ENCODE peak calls at places on chromosomes 5 and 9, in nine cellular contexts. D is Karpas-422, J is HCT116, V is PC-9, G is hepatocyte, L is SK-N-SH, K is GM23248, E is PC-3, C is MM.1S. R is an unnamed sample.

GRCh38 chr9:131641618-131642495 is 96.5 kb downstream of the PRRT1B start:
- DNase-seq in D (no peak), J (no peak), V (no peak), G (peak; percentile 85), L (no peak), K (no peak), E (no peak), C (no peak), R (no peak)

GRCh38 chr5:176565760-176566288 is 16.7 kb downstream of the CDHR2 start:
- DNase-seq in D (no peak), J (no peak), V (no peak), G (no peak), L (no peak), K (no peak), E (no peak), C (no peak), R (no peak)

GRCh38 chr5:139394654-139395566 is at the start of gene PROB1:
- DNase-seq in D (no peak), J (no peak), V (no peak), G (no peak), L (no peak), K (peak; percentile 47), E (no peak), C (no peak), R (no peak)

GRCh38 chr5:180470966-180471582 is 23.1 kb upstream of the CNOT6 start:
- DNase-seq in D (peak; percentile 82), J (peak; percentile 32), V (peak; percentile 63), G (peak; percentile 77), L (peak; percentile 87), K (peak; percentile 68), E (peak; percentile 61), C (peak; percentile 17), R (peak; percentile 62)

GRCh38 chr9:33452828-33453271 is 5.5 kb upstream of the AQP3 start:
- DNase-seq in D (peak; percentile 81), J (peak; percentile 63), V (peak; percentile 72), G (peak; percentile 89), L (peak; percentile 76), K (peak; percentile 89), E (peak; percentile 86), C (no peak), R (peak; percentile 77)

GRCh38 chr5:163915481-163915961 is 410.1 kb downstream of the MAT2B start:
- DNase-seq in D (peak; percentile 88), J (no peak), V (no peak), G (peak; percentile 11), L (no peak), K (no peak), E (peak; percentile 12), C (peak; percentile 56), R (peak; percentile 93)

GRCh38 chr5:156934450-156935211 is 28.4 kb downstream of the TIMD4 start:
- DNase-seq in D (peak; percentile 63), J (peak; percentile 7), V (no peak), G (peak; percentile 38), L (peak; percentile 36), K (peak; percentile 30), E (peak; percentile 9), C (peak; percentile 76), R (peak; percentile 87)

GRCh38 chr9:69637801-69638200 is 34.4 kb downstream of the APBA1 start:
- DNase-seq in D (no peak), J (no peak), V (no peak), G (no peak), L (no peak), K (peak; percentile 85), E (peak; percentile 26), C (no peak), R (no peak)

GRCh38 chr9:105887679-105888078 is 193.3 kb downstream of the TMEM38B start:
- DNase-seq in D (no peak), J (no peak), V (no peak), G (no peak), L (no peak), K (no peak), E (no peak), C (peak; percentile 36), R (no peak)

GRCh38 chr5:112063878-112064615 is 307.1 kb upstream of the NREP start:
- DNase-seq in D (no peak), J (no peak), V (no peak), G (no peak), L (peak; percentile 21), K (no peak), E (no peak), C (no peak), R (no peak)

GRCh38 chr5:113330533-113331200 is 104.1 kb downstream of the TSSK1B start:
- DNase-seq in D (peak; percentile 86), J (peak; percentile 54), V (no peak), G (peak; percentile 63), L (peak; percentile 40), K (peak; percentile 78), E (peak; percentile 74), C (peak; percentile 81), R (peak; percentile 61)

GRCh38 chr9:22170162-22170932 is 161.2 kb upstream of the CDKN2B start:
- DNase-seq in D (peak; percentile 39), J (no peak), V (no peak), G (no peak), L (no peak), K (peak; percentile 72), E (peak; percentile 78), C (no peak), R (no peak)

GRCh38 chr5:88787856-88788255 is 95.1 kb downstream of the MEF2C start:
- DNase-seq in D (no peak), J (no peak), V (no peak), G (no peak), L (no peak), K (peak; percentile 21), E (peak; percentile 81), C (no peak), R (no peak)

GRCh38 chr9:131420913-131421312 is 27.0 kb downstream of the PRRC2B start:
- DNase-seq in D (no peak), J (no peak), V (no peak), G (peak; percentile 44), L (peak; percentile 44), K (peak; percentile 76), E (no peak), C (no peak), R (no peak)

GRCh38 chr9:15146121-15146820 is 160.7 kb downstream of the TTC39B start:
- DNase-seq in D (no peak), J (no peak), V (no peak), G (no peak), L (no peak), K (no peak), E (no peak), C (no peak), R (no peak)

GRCh38 chr9:92048924-92049625 is 66.1 kb downstream of the SPTLC1 start:
- DNase-seq in D (no peak), J (no peak), V (no peak), G (peak; percentile 47), L (no peak), K (no peak), E (no peak), C (no peak), R (no peak)

GRCh38 chr5:158660726-158661125 is 439.0 kb downstream of the EBF1 start:
- DNase-seq in D (no peak), J (no peak), V (no peak), G (no peak), L (no peak), K (peak; percentile 86), E (no peak), C (no peak), R (no peak)
- H3K9me3 ChIP-seq in D (no peaks in the 10 kb centered on the region), J (no peaks in the 10 kb centered on the region), V (no peaks in the 10 kb centered on the region), G (peaks cover 4% of the 10 kb centered on the region), L (no peaks in the 10 kb centered on the region), K (no peaks in the 10 kb centered on the region), E (no peaks in the 10 kb centered on the region), C (no peaks in the 10 kb centered on the region), R (peaks cover 7% of the 10 kb centered on the region)

DNA sequence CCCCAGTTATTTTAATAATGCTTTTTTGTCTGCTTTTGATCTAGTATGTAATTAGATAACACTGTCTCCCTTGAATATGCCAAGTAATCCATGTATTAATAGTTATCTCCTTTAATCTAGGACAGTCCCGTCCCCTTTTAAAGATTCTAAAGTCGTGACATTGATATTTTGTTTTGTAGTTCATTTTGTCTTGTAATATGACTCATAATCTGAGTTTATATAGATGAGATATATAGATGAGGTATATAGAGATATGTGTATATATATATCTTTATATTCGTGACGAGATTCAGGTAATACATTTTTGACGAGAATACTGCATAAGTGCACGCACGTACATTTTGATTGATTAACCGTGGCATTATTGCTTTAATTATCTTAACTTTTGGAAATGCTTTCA is 1.6 kb downstream of the SREK1 start:
- DNase-seq in D (no peak), J (no peak), V (no peak), G (no peak), L (no peak), K (no peak), E (no peak), C (no peak), R (no peak)
- H3K4me1 ChIP-seq in D (peaks cover 24% of the 10 kb centered on the region), J (peaks cover 19% of the 10 kb centered on the region), V (peaks cover 31% of the 10 kb centered on the region), G (peaks cover 24% of the 10 kb centered on the region), L (peaks cover 14% of the 10 kb centered on the region), K (peaks cover 30% of the 10 kb centered on the region), E (no peaks in the 10 kb centered on the region), C (peaks cover 20% of the 10 kb centered on the region), R (peaks cover 21% of the 10 kb centered on the region)

GRCh38 chr9:97577051-97577450 is 56.1 kb downstream of the TSTD2 start:
- DNase-seq in D (no peak), J (no peak), V (no peak), G (no peak), L (no peak), K (no peak), E (no peak), C (no peak), R (no peak)
- H3K9me2 ChIP-seq in D (no peaks in the 10 kb centered on the region), J (no peaks in the 10 kb centered on the region), V (no peaks in the 10 kb centered on the region), G (no peaks in the 10 kb centered on the region), L (no peaks in the 10 kb centered on the region), K (no peaks in the 10 kb centered on the region), E (no peaks in the 10 kb centered on the region), C (no peaks in the 10 kb centered on the region), R (no peaks in the 10 kb centered on the region)

GRCh38 chr9:111548623-111549022 is 23.6 kb downstream of the ZNF483 start:
- DNase-seq in D (no peak), J (no peak), V (no peak), G (no peak), L (no peak), K (no peak), E (no peak), C (no peak), R (no peak)

DNA sequence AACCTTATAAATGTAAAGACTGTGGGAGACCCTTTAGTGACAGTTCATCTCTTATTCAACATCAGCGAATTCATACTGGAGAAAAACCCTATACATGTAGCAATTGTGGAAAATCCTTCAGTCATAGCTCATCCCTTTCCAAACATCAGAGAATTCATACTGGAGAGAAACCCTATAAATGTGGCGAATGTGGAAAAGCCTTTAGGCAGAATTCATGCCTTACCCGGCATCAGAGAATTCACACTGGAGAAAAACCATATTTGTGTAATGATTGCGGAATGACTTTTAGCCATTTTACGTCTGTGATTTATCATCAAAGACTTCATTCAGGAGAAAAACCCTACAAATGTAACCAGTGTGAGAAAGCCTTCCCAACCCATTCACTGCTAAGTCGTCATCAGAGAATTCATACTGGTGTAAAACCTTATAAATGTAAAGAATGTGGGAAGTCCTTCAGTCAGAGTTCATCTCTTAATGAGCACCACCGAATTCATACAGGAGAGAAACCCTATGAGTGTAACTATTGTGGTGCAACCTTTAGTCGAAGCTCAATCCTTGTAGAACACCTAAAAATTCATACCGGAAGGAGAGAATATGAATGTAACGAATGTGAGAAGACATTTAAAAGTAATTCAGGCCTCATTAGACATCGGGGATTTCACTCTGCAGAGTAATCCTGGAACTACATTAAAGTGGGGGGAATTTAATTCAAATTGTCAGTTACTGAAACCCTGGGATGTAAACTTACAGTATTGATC is 17.7 kb downstream of the ZNF483 start:
- DNase-seq in D (no peak), J (no peak), V (no peak), G (no peak), L (no peak), K (no peak), E (no peak), C (no peak), R (no peak)
- H3K9me3 ChIP-seq in D (peaks cover 49% of the 10 kb centered on the region), J (peaks cover 51% of the 10 kb centered on the region), V (peaks cover 69% of the 10 kb centered on the region), G (peaks cover 55% of the 10 kb centered on the region), L (peaks cover 30% of the 10 kb centered on the region), K (peaks cover 25% of the 10 kb centered on the region), E (peaks cover 69% of the 10 kb centered on the region), C (no peaks in the 10 kb centered on the region), R (peaks cover 35% of the 10 kb centered on the region)